ENCODE peak calls at places on chromosomes 13 and 19, in eight cellular contexts. T is fibroblast of lung; Q is dorsolateral prefrontal cortex; N is transverse colon; W is AG04450; S is CD4-positive, CD25-positive, alpha-beta regulatory T cell; K is brain microvascular endothelial cell; V is SJSA1. P is an unnamed sample.

GRCh38 chr19:16682539-16682938 is 21.6 kb downstream of the TMEM38A start:
- DNase-seq in T (no peak), Q (no peak), N (no peak), W (no peak), S (no peak), K (no peak), V (no peak), P (no peak)

GRCh38 chr13:98033277-98034247 is 80.1 kb downstream of the IPO5 start:
- DNase-seq in T (peak), Q (no peak), N (no peak), W (no peak), S (no peak), K (peak), V (peak), P (no peak)

GRCh38 chr19:19628499-19629134 is 597 bp upstream of the LPAR2 start:
- DNase-seq in T (peak), Q (no peak), N (peak), W (no peak), S (peak), K (peak), V (no peak), P (peak)

GRCh38 chr19:6055013-6055795 is 55.1 kb downstream of the RFX2 start:
- DNase-seq in T (no peak), Q (no peak), N (no peak), W (no peak), S (no peak), K (no peak), V (no peak), P (peak)

GRCh38 chr19:34676697-34677385 is at the start of gene SCGB2B2:
- DNase-seq in T (no peak), Q (peak), N (no peak), W (no peak), S (peak), K (no peak), V (peak), P (no peak)

GRCh38 chr19:10655457-10656312 is 1.5 kb downstream of the ILF3 start:
- DNase-seq in T (peak), Q (no peak), N (peak), W (no peak), S (peak), K (peak), V (peak), P (peak)

GRCh38 chr13:98466634-98467236 is 110.2 kb downstream of the STK24 start:
- DNase-seq in T (peak), Q (no peak), N (peak), W (no peak), S (no peak), K (peak), V (peak), P (no peak)

GRCh38 chr19:28899703-28900102 is 313.2 kb downstream of the UQCRFS1 start:
- DNase-seq in T (no peak), Q (no peak), N (no peak), W (no peak), S (no peak), K (no peak), V (no peak), P (no peak)

GRCh38 chr19:51368366-51369282 is at the start of gene CLDND2:
- DNase-seq in T (no peak), Q (no peak), N (no peak), W (no peak), S (no peak), K (no peak), V (no peak), P (no peak)

GRCh38 chr13:24995225-24995804 is 100.6 kb upstream of the PABPC3 start:
- DNase-seq in T (peak), Q (no peak), N (peak), W (peak), S (peak), K (peak), V (peak), P (peak)

GRCh38 chr13:24270639-24271131 is 38.7 kb upstream of the C1QTNF9 start:
- DNase-seq in T (peak), Q (peak), N (peak), W (no peak), S (peak), K (peak), V (peak), P (peak)

GRCh38 chr13:30572859-30573275 is 44.9 kb upstream of the USPL1 start:
- DNase-seq in T (peak), Q (no peak), N (no peak), W (no peak), S (peak), K (peak), V (peak), P (no peak)

GRCh38 chr13:114108894-114109293 is 23.5 kb downstream of the RASA3 start:
- DNase-seq in T (no peak), Q (no peak), N (peak), W (no peak), S (no peak), K (no peak), V (no peak), P (no peak)

GRCh38 chr13:113106053-113106452 is 462 bp downstream of the F7 start:
- DNase-seq in T (no peak), Q (no peak), N (no peak), W (no peak), S (no peak), K (no peak), V (no peak), P (no peak)
- H3K4me3 ChIP-seq in T (no peak), Q (no peak), N (no peak), W (no peak), S (no peak), K (no peak), V (no peak), P (no peak)

DNA sequence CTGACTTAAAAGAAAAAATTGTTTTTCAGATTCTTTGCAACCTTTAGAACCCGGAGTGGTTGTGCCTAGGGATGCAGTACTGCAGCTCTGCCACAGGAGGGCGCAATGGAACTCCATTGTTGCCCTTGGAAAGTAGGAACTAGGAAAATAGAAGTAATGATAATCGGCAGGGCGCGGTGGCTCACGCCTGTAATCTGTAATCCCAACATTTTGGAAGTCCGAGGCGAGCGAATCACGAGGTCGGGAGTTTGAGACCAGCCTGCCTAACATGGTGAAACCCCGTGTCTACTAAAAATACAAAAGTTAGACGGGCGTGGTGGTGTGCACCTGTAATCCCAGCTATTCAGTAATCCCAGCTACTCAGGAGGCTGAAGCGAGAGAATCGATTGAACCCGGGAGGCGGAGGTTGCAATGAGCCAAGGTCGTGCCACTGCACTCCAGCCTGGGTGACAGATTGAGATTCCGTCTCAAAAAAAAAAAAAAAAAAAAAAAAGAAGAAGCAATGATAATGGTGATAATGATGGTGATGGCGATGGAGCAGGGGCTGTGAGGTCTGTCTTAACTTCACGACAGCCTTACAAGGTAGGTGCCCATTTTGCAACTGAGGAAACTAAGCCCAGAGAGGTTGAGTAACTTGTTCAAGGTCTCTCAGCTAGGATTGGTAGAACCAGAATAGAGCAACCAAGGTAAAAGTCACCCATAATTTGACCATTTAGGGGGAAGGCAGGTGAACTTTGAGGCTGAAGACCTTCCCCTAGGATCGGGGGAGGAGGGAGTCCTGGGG is 5.5 kb upstream of the ADAMTS10 start:
- DNase-seq in T (peak), Q (peak), N (peak), W (no peak), S (peak), K (peak), V (peak), P (peak)
- H3K27ac ChIP-seq in T (no peak), Q (no peak), N (no peak), W (no peak), S (no peak), K (no peak), V (no peak), P (no peak)

DNA sequence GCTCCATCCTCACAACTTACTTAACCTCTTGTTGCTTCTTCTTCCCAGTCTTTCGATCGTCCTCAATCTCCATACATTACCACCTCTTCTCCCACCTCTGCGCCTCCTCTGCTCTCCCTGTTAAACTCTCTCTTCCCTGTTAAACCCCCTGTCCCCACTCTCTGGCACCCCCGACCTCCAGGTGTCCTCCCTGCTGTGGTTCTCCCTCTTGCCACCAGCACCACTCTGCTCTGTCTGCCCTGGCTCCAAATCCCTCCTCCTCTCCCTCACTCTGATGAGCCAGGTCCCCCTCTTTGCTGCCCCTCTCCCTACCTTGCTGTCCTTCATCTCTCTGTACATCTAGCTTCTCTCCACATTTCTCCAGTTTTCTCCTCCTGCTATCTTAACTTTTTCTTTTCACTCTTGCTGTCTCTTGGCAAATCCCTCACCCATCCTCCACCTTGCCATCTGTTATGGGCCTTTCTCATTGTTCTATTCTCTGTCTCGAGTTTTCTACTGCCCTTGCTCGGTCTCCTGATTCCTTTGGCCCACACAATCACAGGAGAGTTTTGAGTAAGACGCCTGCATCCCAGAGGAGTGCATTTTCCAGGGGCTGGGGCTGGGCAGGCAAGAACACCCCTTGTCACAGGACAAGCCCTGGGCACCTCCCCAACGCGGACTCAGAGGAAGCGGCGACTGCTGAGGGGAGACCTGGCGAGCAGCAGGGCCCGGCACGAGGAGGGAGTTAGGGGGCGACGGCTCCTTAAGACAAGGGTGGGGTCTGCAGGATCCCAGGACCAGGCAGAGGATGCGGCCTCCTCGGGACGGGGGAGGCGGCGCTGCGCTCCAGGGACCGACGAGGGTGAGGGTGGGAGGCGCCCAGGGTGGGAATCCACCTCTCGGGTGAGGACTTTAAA is 21.4 kb upstream of the ERVV-1 start:
- DNase-seq in T (peak), Q (no peak), N (peak), W (no peak), S (no peak), K (peak), V (no peak), P (peak)
- H3K4me3 ChIP-seq in T (peak), Q (peak), N (peak), W (peak), S (peak), K (peak), V (no peak), P (peak)

GRCh38 chr19:2944775-2945574 is at the start of gene ZNF77:
- DNase-seq in T (peak), Q (peak), N (peak), W (peak), S (peak), K (peak), V (peak), P (peak)

GRCh38 chr19:2942928-2943640 is 1.7 kb downstream of the ZNF77 start:
- DNase-seq in T (no peak), Q (no peak), N (no peak), W (no peak), S (no peak), K (no peak), V (no peak), P (no peak)

GRCh38 chr19:2949939-2950285 is 5.1 kb upstream of the ZNF77 start:
- DNase-seq in T (peak), Q (no peak), N (no peak), W (no peak), S (no peak), K (peak), V (peak), P (no peak)

GRCh38 chr19:2945575-2946184 is 909 bp upstream of the ZNF77 start:
- DNase-seq in T (no peak), Q (no peak), N (no peak), W (no peak), S (no peak), K (no peak), V (peak), P (no peak)

DNA sequence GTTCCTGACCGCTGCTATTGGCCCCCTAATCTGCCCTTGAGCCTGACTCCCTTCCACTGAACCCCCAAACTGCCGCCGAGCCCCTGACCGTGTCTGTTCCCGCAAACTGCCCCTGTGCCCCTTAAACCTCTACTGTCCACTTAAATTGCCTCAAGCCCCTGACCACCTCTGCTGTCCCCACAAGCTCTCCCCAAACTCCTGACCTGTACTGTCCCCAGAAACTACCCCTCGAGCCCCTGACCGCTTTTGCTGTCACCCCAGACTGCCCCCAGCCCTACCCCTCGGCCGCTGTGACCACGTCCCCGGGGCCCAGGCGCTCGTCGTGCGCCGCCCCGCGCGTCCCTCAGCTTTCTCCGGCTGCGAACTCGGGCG is 382 bp downstream of the ZNF77 start:
- DNase-seq in T (no peak), Q (no peak), N (no peak), W (no peak), S (no peak), K (no peak), V (no peak), P (no peak)
- H3K27ac ChIP-seq in T (peak), Q (no peak), N (peak), W (no peak), S (peak), K (no peak), V (peak), P (peak)

DNA sequence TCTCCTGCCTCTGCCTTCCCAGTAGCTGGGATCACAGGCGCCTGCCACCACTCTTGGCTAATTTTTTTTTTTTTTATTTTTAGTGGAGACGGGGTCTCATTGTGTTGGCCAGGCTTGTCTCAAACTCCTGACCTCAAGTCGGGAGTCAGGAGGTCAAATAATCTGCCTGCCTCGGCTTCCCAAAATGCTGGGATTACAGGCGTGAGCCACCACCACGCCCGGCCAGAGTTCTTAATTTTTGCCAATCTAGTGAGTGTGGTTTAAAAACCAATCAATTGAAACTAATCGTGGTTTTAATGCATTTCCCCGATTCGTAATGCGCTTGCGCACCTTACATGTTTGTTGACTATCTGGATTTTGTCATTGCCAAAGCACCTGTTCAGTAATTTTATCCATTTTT is 37.0 kb downstream of the SKA3 start:
- DNase-seq in T (no peak), Q (no peak), N (peak), W (no peak), S (no peak), K (no peak), V (no peak), P (peak)
- H3K4me3 ChIP-seq in T (peak), Q (peak), N (no peak), W (no peak), S (peak), K (peak), V (peak), P (peak)